ENCODE peak calls at places on chromosomes 16 and 17, in six cellular contexts. L, I, H, F, D and B are unnamed samples.

GRCh38 chr17:14604920-14605599 is 304.2 kb downstream of the HS3ST3B1 start:
- DNase-seq in L (no peak), I (no peak), H (no peak), F (no peak), D (no peak), B (peak; percentile 57)

GRCh38 chr17:27069842-27070508 is 223.9 kb upstream of the WSB1 start:
- DNase-seq in L (no peak), I (no peak), H (no peak), F (no peak), D (no peak), B (no peak)

GRCh38 chr17:62931101-62931500 is 34.9 kb upstream of the TANC2 start:
- DNase-seq in L (no peak), I (no peak), H (no peak), F (no peak), D (no peak), B (no peak)

GRCh38 chr16:2913603-2914002 is 1.9 kb downstream of the FLYWCH1 start:
- DNase-seq in L (no peak), I (no peak), H (no peak), F (no peak), D (no peak), B (no peak)

GRCh38 chr16:1309888-1310831 is 724 bp downstream of the UBE2I start:
- DNase-seq in L (peak; percentile 67), I (peak; percentile 59), H (no peak), F (peak; percentile 87), D (peak; percentile 76), B (peak; percentile 79)

GRCh38 chr16:81888520-81889394 is 109.7 kb downstream of the PLCG2 start:
- DNase-seq in L (no peak), I (no peak), H (no peak), F (no peak), D (no peak), B (no peak)

GRCh38 chr16:11852092-11852809 is 909 bp upstream of the RSL1D1 start:
- DNase-seq in L (peak; percentile 25), I (no peak), H (no peak), F (no peak), D (no peak), B (no peak)

GRCh38 chr16:50178397-50179018 is 25.4 kb downstream of the TENT4B start:
- DNase-seq in L (no peak), I (no peak), H (no peak), F (no peak), D (no peak), B (no peak)

GRCh38 chr16:9050102-9050830 is 41.2 kb upstream of the HAPSTR1 start:
- DNase-seq in L (peak; percentile 22), I (no peak), H (peak; percentile 11), F (no peak), D (no peak), B (no peak)
- TF ChIP-seq CTCF in L (peak; percentile 64), I (no peak), H (peak; percentile 59), F (peak; percentile 27), D (no peak), B (no peak)

GRCh38 chr17:46862949-46863348 is 11.6 kb downstream of the WNT9B start:
- DNase-seq in L (no peak), I (no peak), H (no peak), F (no peak), D (no peak), B (no peak)

GRCh38 chr17:46866325-46866724 is 14.9 kb downstream of the WNT9B start:
- DNase-seq in L (no peak), I (no peak), H (no peak), F (no peak), D (no peak), B (no peak)

GRCh38 chr17:46865100-46865499 is 13.7 kb downstream of the WNT9B start:
- DNase-seq in L (peak; percentile 51), I (no peak), H (peak; percentile 23), F (no peak), D (no peak), B (no peak)

GRCh38 chr17:46866747-46867146 is 15.4 kb downstream of the WNT9B start:
- DNase-seq in L (no peak), I (no peak), H (no peak), F (no peak), D (no peak), B (no peak)

GRCh38 chr17:46863383-46864121 is 12.2 kb downstream of the WNT9B start:
- DNase-seq in L (no peak), I (no peak), H (no peak), F (no peak), D (no peak), B (no peak)
- H3K4me3 ChIP-seq in L (no peak overlapping the region), I (no peak overlapping the region), H (no peak overlapping the region), F (no peak overlapping the region), D (no peak overlapping the region), B (no peak overlapping the region)

GRCh38 chr16:85463228-85463611 is 149.9 kb upstream of the GSE1 start:
- DNase-seq in L (no peak), I (no peak), H (peak; percentile 61), F (no peak), D (no peak), B (no peak)
- H3K4me1 ChIP-seq in L (peaks cover 17% of the 10 kb centered on the region), I (peaks cover 19% of the 10 kb centered on the region), H (peaks cover 65% of the 10 kb centered on the region), F (peaks cover 26% of the 10 kb centered on the region), D (peaks cover 67% of the 10 kb centered on the region), B (peaks cover 33% of the 10 kb centered on the region)

DNA sequence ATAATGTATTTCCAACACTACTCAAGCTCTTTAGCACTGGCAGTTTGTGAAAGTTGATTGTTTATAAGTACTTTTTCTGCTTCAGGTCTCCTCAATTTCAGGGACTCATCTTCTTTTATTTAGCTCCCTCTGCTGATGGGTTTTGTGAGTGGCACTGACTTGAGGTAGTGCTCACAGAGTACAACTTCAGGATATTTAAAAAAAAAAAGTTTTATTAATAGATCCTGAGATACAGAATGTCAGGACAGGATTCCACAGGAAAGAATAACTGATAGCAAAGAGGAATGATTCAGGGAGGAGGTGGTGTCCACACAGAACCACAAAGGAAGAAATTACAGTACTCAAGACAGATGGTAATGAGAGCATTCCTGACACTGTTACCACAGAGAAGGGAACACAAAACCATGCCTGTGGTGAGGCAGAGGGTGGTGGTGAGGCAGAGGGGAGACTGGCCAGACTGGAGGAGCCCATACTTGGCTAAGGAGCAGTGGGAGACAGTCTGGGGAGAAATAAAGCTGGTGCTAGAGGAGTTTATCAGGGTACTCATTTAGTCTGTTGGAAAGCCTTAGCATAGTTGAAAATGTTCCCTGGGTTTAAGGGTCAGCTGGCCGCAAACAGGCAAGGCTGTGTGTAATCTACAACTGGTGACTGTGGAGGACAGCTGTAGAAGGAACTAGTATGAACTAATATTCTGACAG is 63.7 kb downstream of the SPAG9 start:
- DNase-seq in L (peak; percentile 49), I (no peak), H (peak; percentile 56), F (no peak), D (no peak), B (peak; percentile 77)
- TF ChIP-seq CTCF in L (peak; percentile 98), I (peak; percentile 48), H (peak; percentile 72), F (peak; percentile 54), D (peak; percentile 49), B (peak; percentile 48)

GRCh38 chr16:77223184-77223583 is 24.0 kb downstream of the SYCE1L start:
- DNase-seq in L (peak; percentile 35), I (no peak), H (no peak), F (no peak), D (no peak), B (no peak)
- H3K4me3 ChIP-seq in L (no peak overlapping the region), I (no peak overlapping the region), H (no peak overlapping the region), F (no peak overlapping the region), D (no peak overlapping the region), B (no peak overlapping the region)